ENCODE peak calls at places on chromosome 14, in four cellular contexts. T is AG09319, A is neural crest cell, N is psoas muscle. X is an unnamed sample.

GRCh38 chr14:71803539-71804260 is 128.5 kb upstream of the RGS6 start:
- DNase-seq in T (no peak), A (no peak), N (no peak), X (no peak)

GRCh38 chr14:56703947-56704346 is 106.3 kb downstream of the OTX2 start:
- DNase-seq in T (no peak), A (no peak), N (no peak), X (no peak)

GRCh38 chr14:60090864-60091519 is 731 bp upstream of the PCNX4 start:
- DNase-seq in T (peak; percentile 40), A (no peak), N (peak; percentile 53), X (peak; percentile 14)

GRCh38 chr14:95463173-95463901 is 53.1 kb downstream of the SYNE3 start:
- DNase-seq in T (no peak), A (no peak), N (peak; percentile 41), X (no peak)

GRCh38 chr14:104694991-104695659 is 5.7 kb downstream of the INF2 start:
- DNase-seq in T (no peak), A (no peak), N (no peak), X (no peak)

GRCh38 chr14:56666716-56667115 is 87.1 kb downstream of the TMEM260 start:
- DNase-seq in T (no peak), A (no peak), N (no peak), X (no peak)

GRCh38 chr14:100246809-100247428 is 8.0 kb downstream of the YY1 start:
- DNase-seq in T (peak; percentile 10), A (no peak), N (no peak), X (peak; percentile 27)

GRCh38 chr14:50666772-50667490 is 1.2 kb downstream of the SAV1 start:
- DNase-seq in T (peak; percentile 30), A (no peak), N (peak; percentile 21), X (peak; percentile 19)

GRCh38 chr14:56212541-56212940 is 94.3 kb downstream of the PELI2 start:
- DNase-seq in T (no peak), A (no peak), N (no peak), X (no peak)

DNA sequence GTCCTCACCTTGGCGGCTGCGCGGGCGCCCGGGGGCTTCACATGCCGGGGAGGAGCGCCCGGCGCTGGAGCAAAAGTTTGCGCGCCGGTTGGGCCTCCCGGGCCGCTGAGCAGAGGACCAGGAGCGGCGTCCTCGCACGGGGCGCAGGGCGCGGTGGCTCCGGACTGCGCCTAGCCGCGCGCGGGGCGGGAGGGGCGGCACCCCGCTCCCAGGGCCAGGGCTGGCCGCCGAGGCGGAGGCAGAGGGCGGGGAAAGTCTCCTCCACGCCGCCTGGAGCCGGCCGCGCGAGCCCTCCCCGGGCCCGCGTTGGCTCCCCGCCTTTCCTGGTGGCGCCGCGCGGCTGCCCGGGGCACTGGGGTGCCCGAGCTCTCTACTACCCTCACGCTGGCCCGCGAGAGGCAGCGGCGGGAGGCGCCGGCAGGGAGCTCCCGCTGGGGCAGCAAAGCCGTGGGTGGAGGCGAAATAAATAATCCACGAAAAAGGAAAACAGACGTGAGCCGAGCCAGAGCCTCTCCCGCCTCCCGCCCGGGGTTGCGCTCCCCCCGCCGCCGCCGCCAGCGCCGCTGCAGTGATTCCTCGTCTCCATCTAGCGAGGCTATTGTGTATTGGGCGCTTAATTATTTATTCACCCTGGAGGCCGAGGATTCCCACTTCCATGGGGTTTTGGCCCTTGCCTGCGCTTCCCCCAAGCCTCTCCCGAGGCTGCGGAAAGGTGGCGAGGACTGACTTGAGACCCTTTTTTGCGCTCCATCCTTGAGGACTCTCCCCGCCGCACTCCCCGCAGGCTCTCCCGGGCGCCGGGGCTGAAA is 476 bp upstream of the PRIMA1 start:
- DNase-seq in T (no peak), A (peak; percentile 31), N (peak; percentile 49), X (peak; percentile 73)
- TF ChIP-seq CTCF in T (no peak), A (peak; percentile 38), N (peak; percentile 44), X (peak; percentile 57)

DNA sequence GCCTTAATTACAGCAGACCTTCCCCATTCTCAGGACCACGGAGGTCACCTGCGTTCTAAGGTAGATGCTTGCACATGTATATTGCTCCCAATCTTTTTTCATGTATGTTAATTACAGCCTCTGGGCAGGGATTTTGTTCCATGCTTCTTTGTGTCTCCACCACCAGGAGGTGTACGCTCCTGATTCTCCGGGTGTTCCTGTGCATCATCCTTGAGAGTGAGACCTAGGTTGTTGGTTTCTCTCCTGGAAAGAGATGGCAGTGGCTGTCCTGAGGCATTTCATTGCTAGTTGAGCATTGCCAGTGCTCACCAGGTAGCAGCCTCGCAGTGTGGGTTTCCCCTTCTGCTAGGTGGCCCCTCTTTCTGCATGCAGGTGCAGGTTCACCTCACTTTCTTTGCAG is 52.8 kb downstream of the KCNK13 start:
- DNase-seq in T (no peak), A (no peak), N (no peak), X (peak; percentile 42)
- TF ChIP-seq CTCF in T (no peak), A (peak; percentile 34), N (no peak), X (peak; percentile 74)

DNA sequence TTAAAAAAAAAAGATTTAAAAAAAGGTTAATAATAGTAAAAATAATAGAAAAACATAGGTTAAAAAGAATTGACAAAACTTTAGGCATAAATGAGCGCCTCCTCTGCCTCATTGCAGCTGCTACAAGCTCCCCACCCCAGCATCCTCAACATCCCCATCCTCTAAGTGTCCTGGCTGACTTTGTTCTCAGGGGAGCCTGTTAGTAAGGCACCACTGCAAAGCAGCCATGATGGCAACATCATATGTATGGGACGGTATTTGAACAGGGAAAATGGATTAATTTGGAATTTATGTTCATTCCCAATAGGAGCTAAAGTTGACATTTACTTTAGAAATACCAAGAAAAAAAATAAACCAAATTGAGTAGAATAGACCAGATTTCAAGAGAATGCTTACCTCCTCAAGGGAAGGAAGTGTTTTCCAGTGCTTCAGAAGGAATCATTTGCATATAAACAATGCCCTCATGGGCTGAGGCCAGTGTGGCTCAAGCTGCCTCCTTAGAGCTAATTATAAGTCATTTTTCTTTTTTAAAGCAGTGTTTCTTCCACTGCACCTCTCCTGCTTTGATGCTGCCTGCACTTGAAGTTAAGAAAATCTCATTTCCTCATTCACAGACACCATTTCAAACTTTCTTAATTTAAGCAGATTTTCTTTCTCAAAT is 59.6 kb downstream of the DACT1 start:
- DNase-seq in T (no peak), A (no peak), N (no peak), X (no peak)
- TF ChIP-seq CTCF in T (no peak), A (no peak), N (no peak), X (no peak)

DNA sequence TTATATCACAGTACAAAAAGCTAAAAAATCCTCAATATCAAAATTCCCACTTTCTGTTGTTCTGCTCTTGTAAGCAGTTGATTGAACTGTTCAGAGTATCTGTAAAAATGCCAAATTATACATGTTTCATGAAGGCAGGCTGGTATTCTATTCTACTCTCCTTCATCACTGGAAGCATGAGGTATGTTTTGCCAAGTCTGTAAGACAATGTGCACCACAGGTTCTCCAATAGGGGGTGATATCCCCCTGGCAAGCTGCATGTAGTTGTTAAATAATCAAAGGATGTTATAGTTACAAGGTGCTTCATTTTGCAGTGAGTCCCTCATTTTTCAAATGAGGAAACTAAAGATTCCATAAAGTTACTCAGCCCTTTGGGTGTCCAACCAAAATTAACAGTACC is 15.1 kb upstream of the NEK9 start:
- DNase-seq in T (no peak), A (no peak), N (no peak), X (peak; percentile 24)
- TF ChIP-seq CTCF in T (peak; percentile 37), A (peak; percentile 57), N (peak; percentile 20), X (peak; percentile 72)

GRCh38 chr14:32224731-32225377 is 21.8 kb upstream of the RNU6-8 start:
- DNase-seq in T (no peak), A (no peak), N (peak; percentile 30), X (peak; percentile 87)
- TF ChIP-seq CTCF in T (peak; percentile 46), A (peak; percentile 53), N (peak; percentile 45), X (peak; percentile 81)

GRCh38 chr14:93049867-93050331 is 65.8 kb downstream of the ITPK1 start:
- DNase-seq in T (no peak), A (no peak), N (no peak), X (no peak)
- TF ChIP-seq CTCF in T (peak; percentile 21), A (no peak), N (no peak), X (no peak)

GRCh38 chr14:61502459-61503093 is 181.2 kb downstream of the PRKCH start:
- DNase-seq in T (no peak), A (no peak), N (no peak), X (no peak)

GRCh38 chr14:61498811-61499210 is 177.4 kb downstream of the PRKCH start:
- DNase-seq in T (peak; percentile 54), A (no peak), N (no peak), X (no peak)

GRCh38 chr14:61498303-61498702 is 176.9 kb downstream of the PRKCH start:
- DNase-seq in T (no peak), A (no peak), N (no peak), X (no peak)

GRCh38 chr14:61501714-61502458 is 180.5 kb downstream of the PRKCH start:
- DNase-seq in T (no peak), A (no peak), N (no peak), X (no peak)

DNA sequence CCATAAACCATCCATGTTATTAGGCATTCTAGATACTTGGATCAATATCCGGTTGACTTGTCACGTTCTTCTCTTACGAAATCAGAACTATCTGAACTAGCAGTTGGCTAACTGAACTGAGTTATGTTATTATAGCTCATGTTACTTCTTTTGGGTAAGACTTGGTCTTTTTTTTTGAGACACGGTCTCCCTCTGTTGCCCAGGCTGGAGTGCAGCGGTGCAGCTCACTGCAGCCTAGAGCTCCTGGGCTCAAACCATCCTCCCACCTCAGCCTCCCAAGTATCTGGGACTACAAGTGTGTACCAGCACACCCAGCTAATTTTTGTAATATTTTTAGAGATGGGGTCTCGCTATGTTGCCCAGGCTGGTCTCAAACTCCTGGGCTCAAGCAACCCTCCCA is 178.7 kb downstream of the PRKCH start:
- DNase-seq in T (no peak), A (no peak), N (no peak), X (no peak)
- TF ChIP-seq CTCF in T (no peak), A (no peak), N (no peak), X (no peak)

GRCh38 chr14:98210045-98210678 is 1061.8 kb downstream of the BCL11B start:
- DNase-seq in T (no peak), A (no peak), N (no peak), X (no peak)
- TF ChIP-seq CTCF in T (no peak), A (no peak), N (no peak), X (no peak)